ENCODE peak calls at places on chromosomes 13 and 19, in six cellular contexts. V is A549, E is sigmoid colon, U is stomach, R is tibial nerve, Q is SK-N-SH. B is an unnamed sample.

GRCh38 chr19:23286477-23286876 is 36.3 kb upstream of the ZNF724 start:
- DNase-seq in E (no peak), Q (peak), R (no peak), U (no peak), V (peak), B (no peak)

GRCh38 chr19:32921624-32922023 is 50.1 kb downstream of the CEP89 start:
- DNase-seq in U (no peak), Q (no peak), E (no peak), R (no peak), V (no peak), B (no peak)

GRCh38 chr13:48804836-48805601 is 151.3 kb downstream of the CYSLTR2 start:
- DNase-seq in U (no peak), R (no peak), E (no peak), Q (no peak), V (no peak), B (no peak)

GRCh38 chr19:49231389-49231788 is 73.8 kb downstream of the TRPM4 start:
- DNase-seq in U (no peak), V (no peak), R (no peak), Q (no peak), E (no peak), B (no peak)

GRCh38 chr19:14545716-14546082 is 16.3 kb downstream of the TECR start:
- DNase-seq in R (no peak), V (no peak), U (no peak), E (no peak), Q (no peak), B (no peak)

GRCh38 chr19:3073159-3073563 is 10.9 kb upstream of the TLE5 start:
- DNase-seq in E (peak), R (no peak), V (peak), U (no peak), Q (peak), B (no peak)

GRCh38 chr19:54364775-54365257 is at the start of gene LAIR1:
- DNase-seq in E (no peak), R (peak), U (peak), Q (no peak), V (no peak), B (no peak)

GRCh38 chr13:45996631-45997030 is 55.9 kb downstream of the ZC3H13 start:
- DNase-seq in U (no peak), Q (no peak), R (no peak), E (no peak), V (no peak), B (no peak)

GRCh38 chr13:46721054-46721453 is 75.9 kb downstream of the ESD start:
- DNase-seq in V (peak), R (peak), Q (peak), E (no peak), U (peak), B (peak)

GRCh38 chr13:113947321-113948033 is 26.4 kb downstream of the C13orf46 start:
- DNase-seq in U (peak), E (no peak), Q (no peak), R (peak), V (peak), B (peak)

GRCh38 chr13:98195054-98195791 is 18.2 kb upstream of the RNF113B start:
- DNase-seq in Q (no peak), E (no peak), V (no peak), R (no peak), U (peak), B (no peak)

GRCh38 chr13:80989241-80989640 is 648.3 kb upstream of the SPRY2 start:
- DNase-seq in V (no peak), Q (no peak), R (no peak), E (no peak), U (no peak), B (no peak)

GRCh38 chr13:25394661-25395060 is 22.9 kb downstream of the ATP8A2 start:
- DNase-seq in V (no peak), Q (no peak), E (no peak), R (no peak), U (no peak), B (no peak)

GRCh38 chr13:114038211-114038613 is 64.3 kb upstream of the C13orf46 start:
- DNase-seq in U (no peak), R (no peak), Q (no peak), E (no peak), V (no peak), B (no peak)

GRCh38 chr13:20221772-20222171 is 10.3 kb downstream of the GJB6 start:
- DNase-seq in Q (no peak), E (no peak), V (no peak), R (no peak), U (no peak), B (no peak)

GRCh38 chr19:10454267-10454666 is 33.9 kb downstream of the PDE4A start:
- DNase-seq in V (peak), E (no peak), U (no peak), Q (peak), R (no peak), B (no peak)

GRCh38 chr19:33685541-33685940 is 63.8 kb downstream of the CHST8 start:
- DNase-seq in Q (peak), R (no peak), U (no peak), E (peak), V (no peak), B (no peak)

GRCh38 chr19:3479177-3479818 is 1.0 kb downstream of the SMIM24 start:
- DNase-seq in Q (peak), R (no peak), U (peak), E (no peak), V (peak), B (no peak)

GRCh38 chr19:53466726-53467125 is 807 bp upstream of the ZNF813 start:
- DNase-seq in U (no peak), V (no peak), E (no peak), Q (peak), R (no peak), B (no peak)

GRCh38 chr13:102460806-102461205 is 59.0 kb upstream of the FGF14 start:
- DNase-seq in U (no peak), E (no peak), V (no peak), Q (no peak), R (no peak), B (no peak)

GRCh38 chr13:98142427-98143156 is at the start of gene FARP1:
- DNase-seq in E (peak), Q (peak), R (peak), V (peak), U (peak), B (peak)

GRCh38 chr19:6632002-6632621 is 37.8 kb downstream of the TNFSF14 start:
- DNase-seq in U (peak), V (peak), Q (peak), E (peak), R (peak), B (no peak)

GRCh38 chr13:21675095-21676007 is 4.5 kb downstream of the FGF9 start:
- DNase-seq in Q (peak), R (no peak), V (no peak), E (peak), U (peak), B (peak)

GRCh38 chr19:2680808-2681207 is 21.7 kb downstream of the GNG7 start:
- DNase-seq in Q (no peak), E (no peak), V (no peak), U (no peak), R (no peak), B (no peak)

GRCh38 chr19:32828643-32829344 is 40.8 kb downstream of the SLC7A9 start:
- DNase-seq in R (no peak), U (no peak), Q (no peak), V (no peak), E (no peak), B (no peak)

GRCh38 chr13:48009298-48009697 is 8.2 kb upstream of the SUCLA2 start:
- DNase-seq in R (no peak), E (no peak), V (peak), Q (no peak), U (no peak), B (no peak)

GRCh38 chr19:19628499-19629134 is 597 bp upstream of the LPAR2 start:
- DNase-seq in V (peak), U (peak), Q (peak), R (no peak), E (no peak), B (peak)

GRCh38 chr13:40986328-40986856 is 32.7 kb downstream of the ELF1 start:
- DNase-seq in Q (no peak), R (no peak), U (no peak), E (no peak), V (peak), B (no peak)

GRCh38 chr19:11159598-11160001 is 4.0 kb upstream of the SPC24 start:
- DNase-seq in Q (peak), E (peak), V (no peak), R (peak), U (no peak), B (peak)

GRCh38 chr19:8585057-8585893 is 8.0 kb upstream of the MYO1F start:
- DNase-seq in R (no peak), Q (no peak), U (no peak), E (no peak), V (no peak), B (no peak)

GRCh38 chr19:46736544-46737274 is 9.1 kb upstream of the FKRP start:
- DNase-seq in R (no peak), U (peak), Q (no peak), V (no peak), E (no peak), B (peak)

DNA sequence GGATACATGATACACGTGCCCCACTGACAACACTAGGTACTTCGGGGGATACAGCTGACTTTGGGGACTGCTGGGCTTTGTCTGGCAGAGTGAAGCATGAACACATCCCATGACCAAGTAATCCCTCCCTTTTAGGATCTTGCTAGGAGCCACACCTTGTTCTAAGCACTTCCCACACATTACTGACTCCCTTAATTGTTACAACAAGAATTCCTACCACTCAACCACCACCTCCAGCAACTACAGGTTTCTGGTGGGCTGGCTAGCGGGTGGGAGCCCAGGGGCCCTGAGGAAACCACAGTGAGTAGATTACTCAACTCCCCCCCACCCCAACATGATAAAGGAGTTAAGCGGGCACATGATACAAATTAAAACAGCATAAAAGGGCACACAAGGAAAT is 7.2 kb upstream of the SLC35E1 start:
- DNase-seq in Q (no peak), U (no peak), V (no peak), R (no peak), E (no peak), B (no peak)
- H3K27ac ChIP-seq in Q (no peak), U (no peak), V (no peak), R (peak), E (no peak), B (no peak)

DNA sequence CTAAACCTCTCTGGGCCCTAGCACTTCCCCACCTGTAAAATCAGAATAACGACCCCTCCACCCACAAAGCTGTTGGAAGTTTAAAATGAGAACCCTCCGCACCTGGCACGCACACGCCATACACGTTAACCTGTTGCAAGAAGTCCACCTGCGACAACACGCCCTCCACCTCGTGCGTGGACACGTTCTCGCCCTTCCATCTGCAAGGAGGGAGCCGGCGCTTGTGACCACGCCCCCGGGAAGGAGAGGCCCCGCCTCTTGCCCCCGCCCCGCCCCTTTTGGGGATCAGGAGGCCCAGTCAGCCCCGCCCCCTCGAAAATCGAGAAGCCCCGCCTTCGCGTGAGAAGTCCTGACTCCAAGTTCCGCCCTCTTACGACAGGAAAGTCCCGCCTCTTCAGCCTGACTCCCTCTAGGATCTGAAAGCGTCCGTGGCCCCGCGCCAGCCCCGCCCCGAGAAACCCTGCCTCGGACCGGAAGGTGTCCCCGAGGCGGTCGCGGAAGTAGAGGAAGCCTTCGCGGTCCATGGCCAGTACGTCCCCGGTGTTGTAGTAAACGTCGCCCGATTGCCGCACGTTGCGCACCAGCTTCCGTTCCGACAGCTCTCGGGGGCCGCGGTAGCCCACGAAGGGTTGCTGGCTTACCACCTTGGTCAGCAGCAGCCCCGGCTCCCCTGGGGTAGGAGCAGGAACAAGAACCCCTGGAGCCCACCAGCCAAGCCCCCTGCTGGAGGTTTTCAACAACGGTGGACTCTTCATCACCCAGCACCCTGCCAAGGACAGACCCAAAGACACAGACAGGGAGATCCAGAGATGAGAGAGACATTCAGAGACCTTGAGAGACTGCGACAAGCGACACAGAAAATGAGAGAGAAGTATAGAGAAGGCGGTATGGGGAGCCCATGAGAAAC is 12.5 kb downstream of the SLC27A5 start:
- DNase-seq in E (peak), Q (peak), V (peak), R (peak), U (peak), B (peak)
- TF ChIP-seq EP300 in E (no peak), Q (no peak), V (no peak), R (peak), U (no peak), B (no peak)

GRCh38 chr13:112760931-112761330 is 71.1 kb downstream of the ATP11A start:
- DNase-seq in Q (no peak), V (no peak), E (no peak), R (no peak), U (no peak), B (no peak)
- H3K4me3 ChIP-seq in Q (no peak), V (no peak), E (peak), R (no peak), U (peak), B (peak)

DNA sequence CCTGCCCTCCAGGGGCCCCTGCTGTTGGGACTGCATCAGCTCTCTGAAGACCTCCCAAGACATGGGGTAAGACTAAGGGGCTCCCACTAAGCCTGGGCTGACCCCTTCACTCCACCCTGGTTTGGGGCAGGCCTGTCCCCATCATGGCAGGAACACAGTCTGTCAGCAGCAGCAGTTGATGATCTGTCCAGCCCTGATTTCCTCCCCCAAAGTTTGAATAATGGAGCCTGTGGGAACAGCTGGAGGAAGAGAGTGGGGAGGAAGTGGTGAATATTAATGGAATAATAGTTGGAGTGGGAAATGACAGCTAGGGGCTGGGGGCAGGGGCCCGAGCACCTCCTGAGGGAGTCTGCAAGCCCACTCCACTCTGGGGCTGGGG is 1.3 kb upstream of the B3GNT8 start:
- DNase-seq in U (no peak), Q (no peak), E (no peak), R (no peak), V (no peak), B (no peak)
- H3K27ac ChIP-seq in U (peak), Q (no peak), E (peak), R (peak), V (no peak), B (no peak)

GRCh38 chr13:60756306-60756705 is 359.3 kb downstream of the TDRD3 start:
- DNase-seq in U (no peak), R (no peak), E (no peak), V (no peak), Q (no peak), B (no peak)

GRCh38 chr13:60754691-60755090 is 357.7 kb downstream of the TDRD3 start:
- DNase-seq in E (no peak), U (no peak), Q (no peak), R (no peak), V (no peak), B (no peak)

GRCh38 chr13:60757481-60757880 is 360.5 kb downstream of the TDRD3 start:
- DNase-seq in U (no peak), R (no peak), Q (no peak), V (no peak), E (no peak), B (no peak)

GRCh38 chr13:60754211-60754610 is 357.2 kb downstream of the TDRD3 start:
- DNase-seq in U (no peak), Q (no peak), E (no peak), V (no peak), R (no peak), B (no peak)

GRCh38 chr13:60755380-60756163 is 358.6 kb downstream of the TDRD3 start:
- DNase-seq in R (no peak), U (no peak), E (no peak), V (peak), Q (no peak), B (no peak)
- TF ChIP-seq EP300 in R (no peak), U (no peak), E (no peak), V (no peak), Q (no peak), B (no peak)

DNA sequence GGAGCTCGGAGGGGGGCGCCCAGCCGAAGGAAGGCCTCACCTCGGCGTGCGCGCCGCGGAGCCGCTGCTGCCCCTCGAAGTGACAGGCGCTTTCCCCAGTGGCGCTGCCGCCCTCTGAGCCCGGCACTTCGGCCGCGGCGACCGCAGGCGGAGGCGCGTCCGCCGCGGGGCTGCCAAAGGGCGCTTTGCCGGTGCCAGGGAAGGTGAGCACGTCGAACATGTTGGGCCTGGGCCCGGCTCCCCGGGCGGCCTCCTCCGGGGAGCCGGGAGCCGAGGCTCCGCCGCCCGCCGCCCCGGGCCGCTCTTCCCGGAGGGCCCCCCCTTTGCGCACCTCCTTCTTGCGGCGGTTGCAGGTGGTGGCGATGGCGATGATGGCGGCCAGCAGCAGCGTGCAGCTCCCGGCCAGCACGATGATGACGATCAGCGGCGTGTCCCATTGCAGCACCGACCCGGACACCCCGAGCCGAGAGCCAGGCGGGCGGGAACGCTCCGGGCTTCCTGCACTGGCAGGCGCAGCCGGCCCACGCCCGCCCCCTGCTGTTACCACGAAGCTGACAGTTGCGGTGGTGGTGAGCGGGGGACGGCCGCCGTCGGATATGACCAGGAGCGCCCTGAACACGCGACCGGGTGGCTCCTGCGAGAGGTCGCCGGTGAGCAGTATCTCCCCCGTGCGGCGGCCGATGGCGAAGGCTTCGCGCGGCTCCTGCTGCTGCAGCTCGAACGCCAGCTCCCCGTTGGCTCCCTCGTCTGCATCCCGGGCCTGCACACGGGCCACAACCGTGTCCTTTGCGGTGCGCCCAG is 2.5 kb downstream of the PCDH8 start:
- DNase-seq in U (no peak), R (no peak), E (no peak), Q (peak), V (no peak), B (no peak)
- H3K4me3 ChIP-seq in U (peak), R (no peak), E (no peak), Q (peak), V (no peak), B (no peak)

B was measured in ovary.